ENCODE peak calls at places on chromosomes 2 and 18, in six cellular contexts. F is AG10803, H is MM.1S, T is Peyer's patch, R is ovary, S is fibroblast of mammary gland. N is an unnamed sample.
A peak's percentile ranks its signal among the peaks of the same experiment; 100 is the strongest.

GRCh38 chr2:45731146-45731545 is 79.7 kb downstream of the PRKCE start:
- DNase-seq in H (no peak), T (no peak), R (no peak), F (no peak), S (no peak), N (no peak)

GRCh38 chr18:69447886-69448285 is 47.2 kb downstream of the DOK6 start:
- DNase-seq in H (no peak), S (no peak), F (no peak), T (no peak), R (no peak), N (no peak)

GRCh38 chr2:104638795-104639194 is 215.1 kb upstream of the POU3F3 start:
- DNase-seq in R (no peak), T (no peak), H (no peak), F (no peak), S (no peak), N (no peak)

GRCh38 chr2:195898505-195898904 is 170.1 kb downstream of the DNAH7 start:
- DNase-seq in R (peak; percentile 55), H (no peak), F (peak; percentile 99), T (no peak), S (peak; percentile 99), N (peak; percentile 78)

GRCh38 chr2:202112041-202112440 is 39.0 kb downstream of the KIAA2012 start:
- DNase-seq in R (no peak), S (no peak), T (no peak), F (no peak), H (no peak), N (no peak)

GRCh38 chr2:203841654-203842053 is 25.9 kb upstream of the CTLA4 start:
- DNase-seq in T (no peak), F (no peak), R (no peak), H (no peak), S (no peak), N (no peak)

GRCh38 chr18:69935319-69936190 is 12.1 kb downstream of the CD226 start:
- DNase-seq in F (peak; percentile 40), T (no peak), H (no peak), S (peak; percentile 33), R (no peak), N (no peak)

GRCh38 chr2:31428001-31428418 is 13.5 kb upstream of the XDH start:
- DNase-seq in H (peak; percentile 11), S (peak; percentile 41), R (no peak), F (no peak), T (no peak), N (no peak)

GRCh38 chr2:16613475-16613874 is 52.2 kb downstream of the CYRIA start:
- DNase-seq in S (peak; percentile 34), T (no peak), F (no peak), H (peak; percentile 46), R (no peak), N (no peak)

GRCh38 chr18:30457156-30457555 is 585.4 kb downstream of the DSC3 start:
- DNase-seq in R (no peak), S (no peak), T (no peak), F (no peak), H (no peak), N (no peak)

DNA sequence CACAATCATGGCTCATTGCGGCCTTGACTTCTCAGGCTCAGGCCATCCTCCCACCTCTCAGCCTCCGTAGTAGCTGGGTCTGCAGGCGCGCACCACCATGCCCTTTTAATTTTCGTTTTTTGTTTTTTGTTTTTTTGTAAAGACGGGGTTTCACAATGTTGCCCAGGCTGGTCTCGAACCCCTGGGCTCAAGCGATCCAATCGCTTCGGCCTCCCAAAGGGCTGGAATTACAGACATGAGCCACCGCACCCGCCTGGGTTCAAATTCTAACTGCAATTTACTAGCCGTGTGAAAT is 12.3 kb upstream of the DCTN1 start:
- DNase-seq in F (no peak), T (no peak), S (no peak), R (no peak), H (no peak), N (no peak)
- H3K4me3 ChIP-seq in F (peak overlapping the region; percentile 95), T (peak overlapping the region; percentile 95), S (peak overlapping the region; percentile 94), R (peak overlapping the region; percentile 89), H (peak overlapping the region; percentile 98), N (peak overlapping the region; percentile 94)

GRCh38 chr2:227818569-227819397 is 5.1 kb downstream of the CCL20 start:
- DNase-seq in T (no peak), H (no peak), R (peak; percentile 18), F (no peak), S (no peak), N (peak; percentile 41)
- TF ChIP-seq CTCF in T (no peak), H (no peak), R (no peak), F (no peak), S (no peak), N (no peak)

GRCh38 chr18:55401275-55401620 is 186.7 kb downstream of the TCF4 start:
- DNase-seq in F (no peak), R (no peak), T (no peak), S (no peak), H (no peak), N (no peak)
- H3K4me3 ChIP-seq in F (peak overlapping the region; percentile 66), R (peak overlapping the region; percentile 14), T (peak overlapping the region; percentile 28), S (peak overlapping the region; percentile 31), H (no peak overlapping the region), N (peak overlapping the region; percentile 55)

GRCh38 chr2:230075988-230076631 is 7.4 kb upstream of the SLC16A14 start:
- DNase-seq in F (no peak), R (no peak), T (no peak), H (no peak), S (peak; percentile 16), N (no peak)
- TF ChIP-seq CTCF in F (no peak), R (no peak), T (no peak), H (no peak), S (no peak), N (no peak)

GRCh38 chr2:9596621-9597311 is 34.0 kb downstream of the YWHAQ start:
- DNase-seq in R (no peak), T (no peak), F (no peak), H (no peak), S (no peak), N (no peak)
- H3K4me3 ChIP-seq in R (no peak overlapping the region), T (no peak overlapping the region), F (no peak overlapping the region), H (no peak overlapping the region), S (no peak overlapping the region), N (no peak overlapping the region)

GRCh38 chr18:46071894-46072867 is at the start of gene PSTPIP2:
- DNase-seq in R (peak; percentile 67), H (no peak), F (peak; percentile 55), T (peak; percentile 80), S (peak; percentile 42), N (peak; percentile 71)
- TF ChIP-seq CTCF in R (no peak), H (no peak), F (no peak), T (no peak), S (no peak), N (no peak)

DNA sequence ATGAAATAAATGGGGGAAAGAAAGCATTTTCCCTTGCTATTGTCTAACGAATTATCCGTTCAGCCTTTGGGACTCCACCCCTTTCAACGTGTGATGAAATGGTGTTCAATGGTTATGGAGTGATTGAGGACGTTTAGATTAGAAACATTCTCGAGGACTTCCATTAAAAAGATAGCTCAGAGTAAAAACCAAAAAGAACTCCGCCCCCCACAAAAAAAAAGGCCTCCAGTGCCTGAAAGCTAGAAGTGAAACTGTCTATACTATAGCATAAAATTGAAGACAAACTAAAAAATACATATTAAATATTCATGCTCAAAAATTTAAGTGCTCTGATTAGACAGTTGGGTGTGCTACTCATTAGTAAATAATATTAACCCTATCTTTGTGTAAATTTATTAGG is 3.0 kb upstream of the ZNF516 start:
- DNase-seq in F (no peak), R (no peak), H (no peak), T (no peak), S (no peak), N (no peak)
- H3K4me3 ChIP-seq in F (no peak overlapping the region), R (no peak overlapping the region), H (no peak overlapping the region), T (no peak overlapping the region), S (no peak overlapping the region), N (no peak overlapping the region)

DNA sequence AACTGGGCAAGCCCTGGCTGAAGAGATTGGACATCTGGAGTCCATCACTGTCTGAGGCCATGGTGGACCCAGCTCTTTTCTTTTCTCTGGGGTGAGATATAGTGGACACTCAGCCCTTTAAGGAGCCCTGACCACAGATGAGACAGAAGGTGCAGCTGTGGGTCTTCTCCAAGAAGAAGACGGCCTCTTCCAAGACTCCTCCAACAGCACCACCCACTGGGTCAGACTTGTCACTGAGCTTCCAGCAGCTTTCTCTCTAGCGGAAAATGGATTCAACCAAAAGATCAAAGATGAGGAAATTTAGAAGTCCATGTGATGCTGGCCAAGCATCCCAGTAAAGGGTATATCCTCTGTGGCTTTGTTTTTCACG is 27.3 kb downstream of the TWIST2 start:
- DNase-seq in R (peak; percentile 52), T (no peak), F (peak; percentile 70), H (no peak), S (peak; percentile 76), N (no peak)
- TF ChIP-seq CTCF in R (no peak), T (no peak), F (peak; percentile 57), H (no peak), S (peak; percentile 44), N (no peak)

DNA sequence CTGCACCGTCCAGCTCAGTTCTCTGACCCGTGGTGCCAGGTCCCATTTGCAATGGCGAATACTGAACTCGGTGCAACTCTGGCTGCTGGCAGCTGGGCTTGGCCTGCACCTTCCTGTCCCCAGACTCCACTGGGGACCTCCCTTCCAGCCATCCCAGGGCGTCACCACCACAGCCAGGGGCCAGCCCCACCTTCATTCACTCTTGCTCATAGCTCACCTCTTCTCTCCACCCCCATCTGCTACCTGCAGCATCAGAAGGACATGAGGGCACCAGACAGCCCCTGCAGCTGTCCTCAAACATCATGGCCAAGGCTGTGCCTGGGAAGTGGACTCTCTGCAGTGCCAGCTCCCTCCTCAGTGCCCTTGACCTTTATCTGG is 16.2 kb upstream of the ALPI start:
- DNase-seq in H (no peak), F (no peak), S (no peak), R (no peak), T (peak; percentile 49), N (no peak)
- H3K4me3 ChIP-seq in H (no peak overlapping the region), F (no peak overlapping the region), S (no peak overlapping the region), R (no peak overlapping the region), T (no peak overlapping the region), N (no peak overlapping the region)

N was measured in left ventricle myocardium inferior.